ENCODE peak calls at places on chromosomes 2 and 18, in six cellular contexts. One of them, this sample, is unnamed.

GRCh38 chr2:85409719-85410583 is at the start of gene CAPG:
- DNase-seq in choroid plexus epithelial cell: no peak
- DNase-seq in neural crest cell: no peak
- DNase-seq in NCI-H2171 treated with DMSO at 0.1 percent for 48 hours: no peak
- DNase-seq in GM23248: peak
- DNase-seq in mesendoderm: peak
- DNase-seq in this sample: peak

GRCh38 chr2:214395040-214395439 is 15.8 kb upstream of the VWC2L start:
- DNase-seq in choroid plexus epithelial cell: no peak
- DNase-seq in neural crest cell: no peak
- DNase-seq in NCI-H2171 treated with DMSO at 0.1 percent for 48 hours: no peak
- DNase-seq in GM23248: peak
- DNase-seq in mesendoderm: no peak
- DNase-seq in this sample: no peak

GRCh38 chr2:231917280-231918088 is 8.7 kb downstream of the NPPC start:
- DNase-seq in choroid plexus epithelial cell: no peak
- DNase-seq in neural crest cell: no peak
- DNase-seq in NCI-H2171 treated with DMSO at 0.1 percent for 48 hours: no peak
- DNase-seq in GM23248: peak
- DNase-seq in mesendoderm: peak
- DNase-seq in this sample: peak

GRCh38 chr2:238684362-238685326 is 163.2 kb upstream of the TWIST2 start:
- DNase-seq in choroid plexus epithelial cell: peak
- DNase-seq in neural crest cell: no peak
- DNase-seq in NCI-H2171 treated with DMSO at 0.1 percent for 48 hours: no peak
- DNase-seq in GM23248: peak
- DNase-seq in mesendoderm: no peak
- DNase-seq in this sample: no peak

GRCh38 chr2:46565364-46565763 is 86.0 kb downstream of the TMEM247 start:
- DNase-seq in choroid plexus epithelial cell: no peak
- DNase-seq in neural crest cell: no peak
- DNase-seq in NCI-H2171 treated with DMSO at 0.1 percent for 48 hours: no peak
- DNase-seq in GM23248: no peak
- DNase-seq in mesendoderm: no peak
- DNase-seq in this sample: no peak

GRCh38 chr2:200378652-200379290 is 72.3 kb downstream of the SPATS2L start:
- DNase-seq in choroid plexus epithelial cell: no peak
- DNase-seq in neural crest cell: no peak
- DNase-seq in NCI-H2171 treated with DMSO at 0.1 percent for 48 hours: no peak
- DNase-seq in GM23248: peak
- DNase-seq in mesendoderm: no peak
- DNase-seq in this sample: no peak

GRCh38 chr18:13246121-13246520 is 27.6 kb downstream of the LDLRAD4 start:
- DNase-seq in choroid plexus epithelial cell: no peak
- DNase-seq in neural crest cell: no peak
- DNase-seq in NCI-H2171 treated with DMSO at 0.1 percent for 48 hours: no peak
- DNase-seq in GM23248: no peak
- DNase-seq in mesendoderm: no peak
- DNase-seq in this sample: no peak

GRCh38 chr2:157107877-157108276 is 149.6 kb upstream of the GALNT5 start:
- DNase-seq in choroid plexus epithelial cell: peak
- DNase-seq in neural crest cell: no peak
- DNase-seq in NCI-H2171 treated with DMSO at 0.1 percent for 48 hours: peak
- DNase-seq in GM23248: no peak
- DNase-seq in mesendoderm: peak
- DNase-seq in this sample: no peak

GRCh38 chr2:236862961-236863728 is 222.5 kb upstream of the COPS8 start:
- DNase-seq in choroid plexus epithelial cell: peak
- DNase-seq in neural crest cell: no peak
- DNase-seq in NCI-H2171 treated with DMSO at 0.1 percent for 48 hours: no peak
- DNase-seq in GM23248: peak
- DNase-seq in mesendoderm: no peak
- DNase-seq in this sample: no peak

GRCh38 chr2:240783819-240784621 is 36.0 kb downstream of the KIF1A start:
- DNase-seq in choroid plexus epithelial cell: no peak
- DNase-seq in neural crest cell: no peak
- DNase-seq in NCI-H2171 treated with DMSO at 0.1 percent for 48 hours: no peak
- DNase-seq in GM23248: no peak
- DNase-seq in mesendoderm: no peak
- DNase-seq in this sample: no peak

GRCh38 chr2:239238839-239239606 is 161.8 kb downstream of the HDAC4 start:
- DNase-seq in choroid plexus epithelial cell: no peak
- DNase-seq in neural crest cell: no peak
- DNase-seq in NCI-H2171 treated with DMSO at 0.1 percent for 48 hours: no peak
- DNase-seq in GM23248: no peak
- DNase-seq in mesendoderm: no peak
- DNase-seq in this sample: no peak

GRCh38 chr2:26139269-26140183 is 33.4 kb upstream of the GAREM2 start:
- DNase-seq in choroid plexus epithelial cell: no peak
- DNase-seq in neural crest cell: no peak
- DNase-seq in NCI-H2171 treated with DMSO at 0.1 percent for 48 hours: peak
- DNase-seq in GM23248: no peak
- DNase-seq in mesendoderm: peak
- DNase-seq in this sample: peak

GRCh38 chr18:79934311-79935097 is 16.9 kb downstream of the SLC66A2 start:
- DNase-seq in choroid plexus epithelial cell: peak
- DNase-seq in neural crest cell: no peak
- DNase-seq in NCI-H2171 treated with DMSO at 0.1 percent for 48 hours: no peak
- DNase-seq in GM23248: no peak
- DNase-seq in mesendoderm: peak
- DNase-seq in this sample: no peak

GRCh38 chr2:225010804-225011203 is 31.5 kb downstream of the DOCK10 start:
- DNase-seq in choroid plexus epithelial cell: peak
- DNase-seq in neural crest cell: no peak
- DNase-seq in NCI-H2171 treated with DMSO at 0.1 percent for 48 hours: no peak
- DNase-seq in GM23248: peak
- DNase-seq in mesendoderm: no peak
- DNase-seq in this sample: no peak

This sample was measured in H7.